ENCODE peak calls at places on chromosomes 13 and 19, in five cellular contexts. I is K562, T is HepG2, N is HCT116, H is GM12878. S is an unnamed sample.

GRCh38 chr19:5308471-5309437 is 31.9 kb downstream of the PTPRS start:
- DNase-seq in I (peak), T (no peak), N (peak), H (no peak), S (peak)

GRCh38 chr13:32897296-32897695 is 118.9 kb upstream of the KL start:
- DNase-seq in I (no peak), T (no peak), N (no peak), H (no peak), S (no peak)

GRCh38 chr13:19089315-19089714 is 92.3 kb downstream of the TUBA3C start:
- DNase-seq in I (peak), T (peak), N (no peak), H (no peak), S (peak)

GRCh38 chr19:7928741-7929701 is 3.1 kb upstream of the CTXN1 start:
- DNase-seq in I (peak), T (peak), N (no peak), H (no peak), S (peak)

GRCh38 chr19:18253130-18253529 is 21.1 kb downstream of the IQCN start:
- DNase-seq in I (no peak), T (no peak), N (no peak), H (no peak), S (no peak)

GRCh38 chr19:19110410-19111137 is 27.7 kb downstream of the TMEM161A start:
- DNase-seq in I (no peak), T (no peak), N (no peak), H (no peak), S (peak)

GRCh38 chr19:41352609-41353465 is 885 bp downstream of the TGFB1 start:
- DNase-seq in I (peak), T (peak), N (no peak), H (no peak), S (peak)

GRCh38 chr19:10352764-10353671 is 13.6 kb upstream of the ICAM3 start:
- DNase-seq in I (peak), T (no peak), N (no peak), H (no peak), S (no peak)

GRCh38 chr13:84127597-84128128 is 245.4 kb upstream of the SLITRK1 start:
- DNase-seq in I (no peak), T (no peak), N (no peak), H (no peak), S (no peak)

GRCh38 chr19:56377105-56377924 is 16.0 kb downstream of the ZNF582 start:
- DNase-seq in I (no peak), T (no peak), N (no peak), H (no peak), S (no peak)

GRCh38 chr13:66992183-66992582 is 238.0 kb downstream of the PCDH9 start:
- DNase-seq in I (no peak), T (no peak), N (no peak), H (no peak), S (no peak)

GRCh38 chr13:24215732-24216131 is 55.2 kb downstream of the SPATA13 start:
- DNase-seq in I (no peak), T (no peak), N (no peak), H (no peak), S (no peak)

GRCh38 chr13:109778102-109778542 is 8.3 kb downstream of the IRS2 start:
- DNase-seq in I (no peak), T (no peak), N (no peak), H (no peak), S (no peak)

GRCh38 chr13:83184819-83185218 is 697.5 kb downstream of the SLITRK1 start:
- DNase-seq in I (no peak), T (no peak), N (no peak), H (no peak), S (no peak)

GRCh38 chr13:92808007-92808406 is 418.6 kb upstream of the GPC6 start:
- DNase-seq in I (no peak), T (no peak), N (no peak), H (no peak), S (no peak)

GRCh38 chr13:113034451-113035208 is 65.6 kb downstream of the MCF2L start:
- DNase-seq in I (peak), T (peak), N (no peak), H (no peak), S (peak)

GRCh38 chr13:113001251-113002140 is 32.5 kb downstream of the MCF2L start:
- DNase-seq in I (no peak), T (peak), N (no peak), H (no peak), S (peak)

GRCh38 chr13:29845440-29846056 is 4.9 kb downstream of the UBL3 start:
- DNase-seq in I (no peak), T (no peak), N (no peak), H (no peak), S (no peak)

GRCh38 chr13:113981611-113982295 is 7.9 kb upstream of the C13orf46 start:
- DNase-seq in I (no peak), T (no peak), N (no peak), H (no peak), S (no peak)

GRCh38 chr13:29508874-29509249 is 86.6 kb downstream of the SLC7A1 start:
- DNase-seq in I (no peak), T (no peak), N (no peak), H (no peak), S (no peak)

GRCh38 chr19:10686661-10687517 is 14.3 kb upstream of the QTRT1 start:
- DNase-seq in I (no peak), T (no peak), N (no peak), H (no peak), S (peak)

GRCh38 chr13:86051134-86052103 is 252.2 kb upstream of the SLITRK6 start:
- DNase-seq in I (no peak), T (no peak), N (no peak), H (no peak), S (no peak)

GRCh38 chr19:31331536-31331935 is 17.7 kb downstream of the TSHZ3 start:
- DNase-seq in I (no peak), T (no peak), N (no peak), H (no peak), S (no peak)

GRCh38 chr13:73754727-73755292 is 379.4 kb downstream of the KLF12 start:
- DNase-seq in I (peak), T (peak), N (peak), H (no peak), S (peak)

GRCh38 chr19:35905178-35905727 is 2.8 kb downstream of the TYROBP start:
- DNase-seq in I (no peak), T (no peak), N (no peak), H (no peak), S (no peak)

GRCh38 chr19:44949550-44949949 is 3.7 kb downstream of the APOC2 start:
- DNase-seq in I (no peak), T (no peak), N (no peak), H (no peak), S (no peak)

GRCh38 chr13:30241537-30241936 is 65.8 kb downstream of the KATNAL1 start:
- DNase-seq in I (no peak), T (no peak), N (no peak), H (peak), S (no peak)

GRCh38 chr19:10985502-10985901 is 24.7 kb downstream of the SMARCA4 start:
- DNase-seq in I (no peak), T (no peak), N (no peak), H (no peak), S (no peak)

GRCh38 chr19:7512400-7512851 is 3.5 kb upstream of the ZNF358 start:
- DNase-seq in I (peak), T (no peak), N (no peak), H (no peak), S (no peak)

GRCh38 chr13:109998808-109999528 is 212.6 kb upstream of the IRS2 start:
- DNase-seq in I (no peak), T (no peak), N (no peak), H (no peak), S (no peak)

GRCh38 chr13:34776984-34777913 is 164.8 kb upstream of the NBEA start:
- DNase-seq in I (no peak), T (no peak), N (no peak), H (no peak), S (no peak)

GRCh38 chr13:87331178-87331577 is 340.0 kb upstream of the SLITRK5 start:
- DNase-seq in I (no peak), T (no peak), N (no peak), H (no peak), S (no peak)

GRCh38 chr19:16327911-16328823 is 3.5 kb downstream of the KLF2 start:
- DNase-seq in I (no peak), T (no peak), N (no peak), H (no peak), S (no peak)

GRCh38 chr13:50916701-50917184 is 7.2 kb downstream of the RNASEH2B start:
- DNase-seq in I (no peak), T (no peak), N (no peak), H (no peak), S (no peak)

GRCh38 chr13:20051366-20051765 is 92.8 kb downstream of the ZMYM2 start:
- DNase-seq in I (no peak), T (no peak), N (no peak), H (no peak), S (no peak)

GRCh38 chr19:28737526-28737925 is 475.4 kb downstream of the UQCRFS1 start:
- DNase-seq in I (no peak), T (no peak), N (no peak), H (no peak), S (no peak)

GRCh38 chr19:18784786-18785120 is 6.4 kb downstream of the COMP start:
- DNase-seq in I (no peak), T (no peak), N (no peak), H (no peak), S (no peak)

GRCh38 chr19:32166238-32166637 is 179.2 kb upstream of the ZNF507 start:
- DNase-seq in I (no peak), T (no peak), N (no peak), H (no peak), S (no peak)

DNA sequence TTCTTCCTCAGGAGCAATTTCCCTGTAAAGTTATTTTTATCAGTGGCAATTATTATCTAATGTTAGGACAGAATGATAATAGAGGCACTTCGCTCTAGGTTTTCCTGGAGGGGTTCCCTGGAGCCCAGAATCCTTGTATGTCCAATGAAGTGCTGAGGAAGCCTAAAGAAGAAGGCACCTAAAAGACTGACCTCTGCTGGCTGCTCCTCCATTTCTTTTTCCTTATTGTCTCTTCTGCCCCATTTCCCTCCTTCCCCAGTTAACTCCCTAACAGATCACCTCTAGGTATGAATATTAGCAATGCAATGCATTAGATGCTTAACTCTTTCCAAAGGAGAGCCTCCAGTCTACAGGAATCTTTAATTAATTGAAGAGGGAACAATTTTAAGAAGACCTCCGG is 985.4 kb downstream of the DIAPH3 start:
- DNase-seq in I (no peak), T (no peak), N (no peak), H (no peak), S (no peak)
- TF ChIP-seq RAD21 in I (no peak), T (no peak), N (no peak), H (no peak), S (peak)

GRCh38 chr13:96960379-96960778 is 33.9 kb downstream of the OXGR1 start:
- DNase-seq in I (no peak), T (no peak), N (no peak), H (no peak), S (no peak)

GRCh38 chr13:96952592-96952991 is 41.7 kb downstream of the OXGR1 start:
- DNase-seq in I (no peak), T (no peak), N (no peak), H (no peak), S (no peak)

GRCh38 chr13:96963786-96964475 is 30.3 kb downstream of the OXGR1 start:
- DNase-seq in I (no peak), T (no peak), N (no peak), H (no peak), S (no peak)

GRCh38 chr13:96958286-96958891 is 35.9 kb downstream of the OXGR1 start:
- DNase-seq in I (no peak), T (peak), N (no peak), H (no peak), S (peak)
- TF ChIP-seq ZBTB33 in I (no peak), T (no peak), N (no peak), H (no peak), S (no peak)

GRCh38 chr13:60562081-60562764 is 165.2 kb downstream of the TDRD3 start:
- DNase-seq in I (no peak), T (no peak), N (no peak), H (no peak), S (no peak)
- TF ChIP-seq RAD21 in I (no peak), T (no peak), N (no peak), H (no peak), S (no peak)

DNA sequence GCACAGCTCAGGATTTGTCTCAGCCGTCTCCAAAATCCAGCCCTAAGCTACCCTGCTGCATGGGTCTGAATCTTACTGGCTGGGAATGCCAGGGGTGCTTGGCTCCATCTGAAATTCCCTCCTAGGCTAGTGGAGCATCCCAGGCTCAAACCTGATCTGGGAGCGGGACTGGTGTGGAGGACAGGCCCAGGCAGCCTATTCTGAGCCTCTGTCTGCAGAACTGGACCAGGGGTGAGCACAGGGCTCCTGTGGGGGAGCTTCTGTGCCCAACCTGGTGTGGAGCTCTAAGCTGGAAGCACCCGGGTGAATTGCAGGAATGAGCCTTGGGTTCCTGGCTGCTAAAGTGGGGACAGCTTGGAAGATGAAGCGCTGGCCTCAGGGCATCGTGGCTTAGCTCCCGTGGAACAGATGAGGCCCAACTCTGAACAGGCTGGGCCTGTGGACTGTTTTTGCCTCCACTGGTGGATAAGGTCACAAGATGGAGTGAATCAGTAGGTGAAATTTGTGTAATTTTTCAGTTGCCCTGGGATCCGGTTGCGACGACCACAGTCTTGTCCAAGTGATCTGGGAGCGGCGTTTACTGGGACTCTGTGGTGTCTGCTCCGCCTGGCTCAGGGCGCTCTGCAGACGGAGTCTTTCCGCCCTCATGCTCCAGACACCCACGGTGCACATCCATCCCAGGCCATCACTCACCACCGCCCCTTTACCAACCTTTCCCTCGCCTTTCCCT is 79.5 kb downstream of the TEX29 start:
- DNase-seq in I (no peak), T (no peak), N (no peak), H (no peak), S (no peak)
- TF ChIP-seq ZBTB33 in I (no peak), T (no peak), N (no peak), H (no peak), S (no peak)

GRCh38 chr13:47672982-47673670 is 327.9 kb downstream of the SUCLA2 start:
- DNase-seq in I (no peak), T (no peak), N (no peak), H (no peak), S (peak)
- TF ChIP-seq RAD21 in I (no peak), T (no peak), N (no peak), H (no peak), S (no peak)

GRCh38 chr19:1226227-1226518 is 11.6 kb downstream of the CBARP start:
- DNase-seq in I (no peak), T (no peak), N (no peak), H (no peak), S (no peak)

GRCh38 chr19:1225451-1226226 is 12.2 kb downstream of the CBARP start:
- DNase-seq in I (no peak), T (no peak), N (no peak), H (no peak), S (no peak)

GRCh38 chr19:1223018-1223855 is 14.6 kb downstream of the CBARP start:
- DNase-seq in I (no peak), T (no peak), N (no peak), H (no peak), S (peak)

GRCh38 chr19:1224047-1224825 is 13.6 kb downstream of the CBARP start:
- DNase-seq in I (no peak), T (no peak), N (no peak), H (no peak), S (no peak)

DNA sequence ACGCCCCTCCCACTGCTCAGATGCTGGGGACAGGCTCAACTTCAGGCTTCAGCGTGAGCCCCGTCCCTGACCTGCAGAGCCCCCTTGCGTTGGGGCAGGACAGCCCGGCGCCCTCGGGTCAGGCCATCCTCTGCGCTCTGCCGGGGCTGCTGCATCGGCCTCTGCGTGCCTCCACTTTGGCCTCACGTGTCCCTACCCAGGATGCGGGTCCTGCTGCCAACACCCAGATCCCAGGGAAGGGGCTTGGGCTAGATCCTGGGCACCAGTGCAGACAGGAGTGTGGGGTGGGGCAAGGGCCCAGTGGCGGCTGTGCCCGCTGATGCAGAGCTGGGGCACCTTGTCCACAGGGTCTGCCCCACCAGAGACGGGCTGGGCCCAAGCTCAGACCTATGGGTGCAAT is 13.0 kb downstream of the CBARP start:
- DNase-seq in I (no peak), T (no peak), N (no peak), H (no peak), S (no peak)
- TF ChIP-seq ZBTB33 in I (no peak), T (no peak), N (no peak), H (no peak), S (no peak)

GRCh38 chr19:1944088-1944915 is 3.3 kb downstream of the CSNK1G2 start:
- DNase-seq in I (no peak), T (no peak), N (no peak), H (no peak), S (no peak)

GRCh38 chr19:1943661-1944087 is 2.7 kb downstream of the CSNK1G2 start:
- DNase-seq in I (no peak), T (no peak), N (no peak), H (no peak), S (no peak)

GRCh38 chr19:1947651-1948209 is 6.8 kb downstream of the CSNK1G2 start:
- DNase-seq in I (no peak), T (no peak), N (no peak), H (no peak), S (no peak)

GRCh38 chr19:1944916-1945561 is 4.1 kb downstream of the CSNK1G2 start:
- DNase-seq in I (no peak), T (no peak), N (no peak), H (no peak), S (no peak)

DNA sequence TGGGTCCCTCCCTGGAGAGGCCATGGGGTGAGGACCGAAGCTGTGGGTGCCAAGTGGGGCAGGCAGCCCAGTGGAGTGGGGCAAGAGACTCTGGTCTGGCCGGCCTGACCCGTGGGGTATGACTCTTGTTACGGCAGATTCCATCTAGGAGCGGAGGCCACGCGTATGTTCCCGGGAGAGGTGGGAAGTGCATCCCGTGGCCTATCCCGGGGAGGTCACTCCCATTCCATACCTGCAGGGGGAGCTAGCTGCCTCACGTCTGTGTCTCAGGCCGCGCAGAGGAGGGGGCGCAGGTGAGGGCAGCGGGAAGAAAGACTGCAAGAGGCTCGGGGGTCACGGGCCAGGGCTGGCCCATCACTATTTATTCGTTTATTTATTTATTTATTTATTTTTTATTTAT is 4.9 kb downstream of the CSNK1G2 start:
- DNase-seq in I (peak), T (peak), N (no peak), H (no peak), S (peak)
- TF ChIP-seq RAD21 in I (no peak), T (no peak), N (no peak), H (peak), S (peak)

DNA sequence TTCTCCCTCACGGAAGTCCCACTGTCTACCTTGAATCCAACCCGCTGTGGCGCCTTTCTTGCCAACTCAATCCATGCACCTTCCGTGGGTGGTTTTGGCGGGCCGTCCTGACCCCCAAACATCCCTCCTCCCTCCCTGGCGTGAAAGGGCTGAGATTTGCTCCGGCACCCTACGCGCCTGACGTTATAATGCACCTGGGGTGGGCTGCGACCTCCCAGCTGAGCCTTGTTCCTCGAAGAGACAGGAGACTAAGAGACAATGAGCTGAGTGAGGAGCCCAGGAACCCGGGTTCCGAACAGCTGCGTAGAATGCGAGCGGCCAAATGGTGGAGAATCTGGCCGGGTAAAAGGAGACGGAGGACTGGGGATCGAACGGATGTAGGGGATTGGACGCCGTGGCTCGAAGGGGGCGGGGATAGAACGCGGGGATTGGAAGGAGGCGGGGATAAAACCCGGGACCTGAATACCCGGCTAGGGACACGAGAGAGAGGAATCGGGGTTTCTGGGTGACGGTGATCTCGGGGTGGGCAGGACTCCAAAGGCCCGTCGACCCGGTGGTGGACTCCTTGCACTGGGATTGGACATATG is at the start of gene CPT1C:
- DNase-seq in I (no peak), T (no peak), N (no peak), H (no peak), S (peak)
- TF ChIP-seq ZBTB33 in I (peak), T (no peak), N (no peak), H (no peak), S (no peak)

S was measured in SK-N-SH.